ENCODE peak calls at places on chromosome 15, in eight cellular contexts. One of them, this sample, is unnamed.

GRCh38 chr15:70081612-70082011 is 16.1 kb downstream of the TLE3 start:
- DNase-seq in cardiac muscle cell: no peak
- DNase-seq in T-helper 2 cell: no peak
- DNase-seq in GM13977: no peak
- DNase-seq in cerebellar cortex: no peak
- DNase-seq in activated naive CD4-positive, alpha-beta T cell: no peak
- DNase-seq in AG04449: no peak
- DNase-seq in left cardiac atrium: no peak
- DNase-seq in this sample: no peak

GRCh38 chr15:95912280-95912625 is 418.2 kb upstream of the NR2F2 start:
- DNase-seq in cardiac muscle cell: no peak
- DNase-seq in T-helper 2 cell: no peak
- DNase-seq in GM13977: no peak
- DNase-seq in cerebellar cortex: no peak
- DNase-seq in activated naive CD4-positive, alpha-beta T cell: no peak
- DNase-seq in AG04449: no peak
- DNase-seq in left cardiac atrium: no peak
- DNase-seq in this sample: no peak

GRCh38 chr15:55514414-55514850 is 6.4 kb upstream of the DNAAF4 start:
- DNase-seq in cardiac muscle cell: no peak
- DNase-seq in T-helper 2 cell: no peak
- DNase-seq in GM13977: no peak
- DNase-seq in cerebellar cortex: no peak
- DNase-seq in activated naive CD4-positive, alpha-beta T cell: no peak
- DNase-seq in AG04449: no peak
- DNase-seq in left cardiac atrium: no peak
- DNase-seq in this sample: no peak

GRCh38 chr15:27017168-27017809 is 46.3 kb downstream of the GABRG3 start:
- DNase-seq in cardiac muscle cell: peak
- DNase-seq in T-helper 2 cell: peak
- DNase-seq in GM13977: peak
- DNase-seq in cerebellar cortex: peak
- DNase-seq in activated naive CD4-positive, alpha-beta T cell: no peak
- DNase-seq in AG04449: peak
- DNase-seq in left cardiac atrium: peak
- DNase-seq in this sample: no peak

GRCh38 chr15:84766461-84767005 is 18.1 kb downstream of the ZNF592 start:
- DNase-seq in cardiac muscle cell: no peak
- DNase-seq in T-helper 2 cell: no peak
- DNase-seq in GM13977: no peak
- DNase-seq in cerebellar cortex: no peak
- DNase-seq in activated naive CD4-positive, alpha-beta T cell: no peak
- DNase-seq in AG04449: no peak
- DNase-seq in left cardiac atrium: no peak
- DNase-seq in this sample: no peak

GRCh38 chr15:42118650-42119531 is 24.5 kb upstream of the PLA2G4D start:
- DNase-seq in cardiac muscle cell: peak
- DNase-seq in T-helper 2 cell: peak
- DNase-seq in GM13977: no peak
- DNase-seq in cerebellar cortex: no peak
- DNase-seq in activated naive CD4-positive, alpha-beta T cell: no peak
- DNase-seq in AG04449: no peak
- DNase-seq in left cardiac atrium: no peak
- DNase-seq in this sample: no peak

GRCh38 chr15:19973718-19974117 is 567.9 kb downstream of the GOLGA6L6 start:
- DNase-seq in cardiac muscle cell: no peak
- DNase-seq in T-helper 2 cell: no peak
- DNase-seq in GM13977: no peak
- DNase-seq in cerebellar cortex: no peak
- DNase-seq in activated naive CD4-positive, alpha-beta T cell: no peak
- DNase-seq in AG04449: no peak
- DNase-seq in left cardiac atrium: no peak
- DNase-seq in this sample: no peak

GRCh38 chr15:101207867-101208288 is 44.0 kb downstream of the CHSY1 start:
- DNase-seq in cardiac muscle cell: peak
- DNase-seq in T-helper 2 cell: no peak
- DNase-seq in GM13977: no peak
- DNase-seq in cerebellar cortex: no peak
- DNase-seq in activated naive CD4-positive, alpha-beta T cell: no peak
- DNase-seq in AG04449: no peak
- DNase-seq in left cardiac atrium: peak
- DNase-seq in this sample: no peak

GRCh38 chr15:75985966-75986365 is 26.3 kb downstream of the NRG4 start:
- DNase-seq in cardiac muscle cell: peak
- DNase-seq in T-helper 2 cell: peak
- DNase-seq in GM13977: no peak
- DNase-seq in cerebellar cortex: no peak
- DNase-seq in activated naive CD4-positive, alpha-beta T cell: no peak
- DNase-seq in AG04449: no peak
- DNase-seq in left cardiac atrium: no peak
- DNase-seq in this sample: no peak

GRCh38 chr15:68510558-68510957 is 68.2 kb upstream of the CORO2B start:
- DNase-seq in cardiac muscle cell: no peak
- DNase-seq in T-helper 2 cell: no peak
- DNase-seq in GM13977: no peak
- DNase-seq in cerebellar cortex: no peak
- DNase-seq in activated naive CD4-positive, alpha-beta T cell: no peak
- DNase-seq in AG04449: no peak
- DNase-seq in left cardiac atrium: no peak
- DNase-seq in this sample: no peak

GRCh38 chr15:32685576-32685975 is 32.2 kb upstream of the GREM1 start:
- DNase-seq in cardiac muscle cell: peak
- DNase-seq in T-helper 2 cell: no peak
- DNase-seq in GM13977: no peak
- DNase-seq in cerebellar cortex: no peak
- DNase-seq in activated naive CD4-positive, alpha-beta T cell: no peak
- DNase-seq in AG04449: no peak
- DNase-seq in left cardiac atrium: no peak
- DNase-seq in this sample: peak

GRCh38 chr15:62742409-62743171 is 300.0 kb upstream of the TPM1 start:
- DNase-seq in cardiac muscle cell: peak
- DNase-seq in T-helper 2 cell: peak
- DNase-seq in GM13977: peak
- DNase-seq in cerebellar cortex: peak
- DNase-seq in activated naive CD4-positive, alpha-beta T cell: peak
- DNase-seq in AG04449: peak
- DNase-seq in left cardiac atrium: peak
- DNase-seq in this sample: peak

GRCh38 chr15:42082832-42083604 is 11.3 kb downstream of the PLA2G4D start:
- DNase-seq in cardiac muscle cell: no peak
- DNase-seq in T-helper 2 cell: no peak
- DNase-seq in GM13977: no peak
- DNase-seq in cerebellar cortex: no peak
- DNase-seq in activated naive CD4-positive, alpha-beta T cell: no peak
- DNase-seq in AG04449: no peak
- DNase-seq in left cardiac atrium: no peak
- DNase-seq in this sample: no peak

GRCh38 chr15:85753261-85753660 is 41.5 kb downstream of the KLHL25 start:
- DNase-seq in cardiac muscle cell: no peak
- DNase-seq in T-helper 2 cell: no peak
- DNase-seq in GM13977: no peak
- DNase-seq in cerebellar cortex: no peak
- DNase-seq in activated naive CD4-positive, alpha-beta T cell: no peak
- DNase-seq in AG04449: no peak
- DNase-seq in left cardiac atrium: no peak
- DNase-seq in this sample: no peak

GRCh38 chr15:39207532-39208115 is 373.3 kb upstream of the THBS1 start:
- DNase-seq in cardiac muscle cell: no peak
- DNase-seq in T-helper 2 cell: no peak
- DNase-seq in GM13977: no peak
- DNase-seq in cerebellar cortex: no peak
- DNase-seq in activated naive CD4-positive, alpha-beta T cell: no peak
- DNase-seq in AG04449: no peak
- DNase-seq in left cardiac atrium: no peak
- DNase-seq in this sample: no peak

GRCh38 chr15:101600024-101600423 is 52.2 kb downstream of the TM2D3 start:
- DNase-seq in cardiac muscle cell: no peak
- DNase-seq in T-helper 2 cell: no peak
- DNase-seq in GM13977: no peak
- DNase-seq in cerebellar cortex: no peak
- DNase-seq in activated naive CD4-positive, alpha-beta T cell: no peak
- DNase-seq in AG04449: no peak
- DNase-seq in left cardiac atrium: no peak
- DNase-seq in this sample: no peak

GRCh38 chr15:72782993-72783562 is 480 bp downstream of the ADPGK start:
- DNase-seq in cardiac muscle cell: peak
- DNase-seq in T-helper 2 cell: peak
- DNase-seq in GM13977: peak
- DNase-seq in cerebellar cortex: peak
- DNase-seq in activated naive CD4-positive, alpha-beta T cell: no peak
- DNase-seq in AG04449: no peak
- DNase-seq in left cardiac atrium: peak
- DNase-seq in this sample: no peak

GRCh38 chr15:70243686-70244540 is 146.2 kb upstream of the TLE3 start:
- DNase-seq in cardiac muscle cell: no peak
- DNase-seq in T-helper 2 cell: no peak
- DNase-seq in GM13977: no peak
- DNase-seq in cerebellar cortex: peak
- DNase-seq in activated naive CD4-positive, alpha-beta T cell: no peak
- DNase-seq in AG04449: no peak
- DNase-seq in left cardiac atrium: no peak
- DNase-seq in this sample: no peak

GRCh38 chr15:28935316-28935715 is 49.5 kb downstream of the APBA2 start:
- DNase-seq in cardiac muscle cell: no peak
- DNase-seq in T-helper 2 cell: peak
- DNase-seq in GM13977: no peak
- DNase-seq in cerebellar cortex: no peak
- DNase-seq in activated naive CD4-positive, alpha-beta T cell: peak
- DNase-seq in AG04449: no peak
- DNase-seq in left cardiac atrium: no peak
- DNase-seq in this sample: no peak

GRCh38 chr15:40328176-40328575 is 4.7 kb downstream of the INAFM2 start:
- DNase-seq in cardiac muscle cell: peak
- DNase-seq in T-helper 2 cell: no peak
- DNase-seq in GM13977: no peak
- DNase-seq in cerebellar cortex: no peak
- DNase-seq in activated naive CD4-positive, alpha-beta T cell: no peak
- DNase-seq in AG04449: peak
- DNase-seq in left cardiac atrium: no peak
- DNase-seq in this sample: no peak

GRCh38 chr15:90165659-90166489 is 35.3 kb upstream of the SEMA4B start:
- DNase-seq in cardiac muscle cell: peak
- DNase-seq in T-helper 2 cell: no peak
- DNase-seq in GM13977: no peak
- DNase-seq in cerebellar cortex: no peak
- DNase-seq in activated naive CD4-positive, alpha-beta T cell: no peak
- DNase-seq in AG04449: peak
- DNase-seq in left cardiac atrium: peak
- DNase-seq in this sample: peak

GRCh38 chr15:75731248-75732100 is 18.8 kb upstream of the CSPG4 start:
- DNase-seq in cardiac muscle cell: peak
- DNase-seq in T-helper 2 cell: no peak
- DNase-seq in GM13977: no peak
- DNase-seq in cerebellar cortex: peak
- DNase-seq in activated naive CD4-positive, alpha-beta T cell: no peak
- DNase-seq in AG04449: no peak
- DNase-seq in left cardiac atrium: no peak
- DNase-seq in this sample: no peak

GRCh38 chr15:89414571-89414970 is 79.9 kb upstream of the POLG start:
- DNase-seq in cardiac muscle cell: no peak
- DNase-seq in T-helper 2 cell: no peak
- DNase-seq in GM13977: no peak
- DNase-seq in cerebellar cortex: no peak
- DNase-seq in activated naive CD4-positive, alpha-beta T cell: no peak
- DNase-seq in AG04449: no peak
- DNase-seq in left cardiac atrium: no peak
- DNase-seq in this sample: no peak

GRCh38 chr15:99466701-99467337 is 99.0 kb upstream of the MEF2A start:
- DNase-seq in cardiac muscle cell: peak
- DNase-seq in T-helper 2 cell: no peak
- DNase-seq in GM13977: no peak
- DNase-seq in cerebellar cortex: no peak
- DNase-seq in activated naive CD4-positive, alpha-beta T cell: no peak
- DNase-seq in AG04449: no peak
- DNase-seq in left cardiac atrium: no peak
- DNase-seq in this sample: no peak

GRCh38 chr15:61049934-61050333 is 179.2 kb downstream of the RORA start:
- DNase-seq in cardiac muscle cell: peak
- DNase-seq in T-helper 2 cell: no peak
- DNase-seq in GM13977: no peak
- DNase-seq in cerebellar cortex: no peak
- DNase-seq in activated naive CD4-positive, alpha-beta T cell: no peak
- DNase-seq in AG04449: no peak
- DNase-seq in left cardiac atrium: no peak
- DNase-seq in this sample: no peak

GRCh38 chr15:40234783-40235182 is 4.1 kb upstream of the PAK6 start:
- DNase-seq in cardiac muscle cell: no peak
- DNase-seq in T-helper 2 cell: no peak
- DNase-seq in GM13977: peak
- DNase-seq in cerebellar cortex: no peak
- DNase-seq in activated naive CD4-positive, alpha-beta T cell: no peak
- DNase-seq in AG04449: no peak
- DNase-seq in left cardiac atrium: no peak
- DNase-seq in this sample: no peak

GRCh38 chr15:101348643-101349496 is 53.8 kb upstream of the SNRPA1 start:
- DNase-seq in cardiac muscle cell: peak
- DNase-seq in T-helper 2 cell: no peak
- DNase-seq in GM13977: no peak
- DNase-seq in cerebellar cortex: no peak
- DNase-seq in activated naive CD4-positive, alpha-beta T cell: no peak
- DNase-seq in AG04449: no peak
- DNase-seq in left cardiac atrium: no peak
- DNase-seq in this sample: no peak

GRCh38 chr15:75171408-75171807 is 30.3 kb upstream of the C15orf39 start:
- DNase-seq in cardiac muscle cell: peak
- DNase-seq in T-helper 2 cell: peak
- DNase-seq in GM13977: no peak
- DNase-seq in cerebellar cortex: no peak
- DNase-seq in activated naive CD4-positive, alpha-beta T cell: no peak
- DNase-seq in AG04449: peak
- DNase-seq in left cardiac atrium: no peak
- DNase-seq in this sample: peak

GRCh38 chr15:89971592-89971997 is 29.5 kb upstream of the ZNF710 start:
- DNase-seq in cardiac muscle cell: peak
- DNase-seq in T-helper 2 cell: peak
- DNase-seq in GM13977: peak
- DNase-seq in cerebellar cortex: peak
- DNase-seq in activated naive CD4-positive, alpha-beta T cell: peak
- DNase-seq in AG04449: peak
- DNase-seq in left cardiac atrium: peak
- DNase-seq in this sample: peak

GRCh38 chr15:89326316-89326715 is 8.3 kb downstream of the POLG start:
- DNase-seq in cardiac muscle cell: no peak
- DNase-seq in T-helper 2 cell: no peak
- DNase-seq in GM13977: no peak
- DNase-seq in cerebellar cortex: no peak
- DNase-seq in activated naive CD4-positive, alpha-beta T cell: no peak
- DNase-seq in AG04449: no peak
- DNase-seq in left cardiac atrium: no peak
- DNase-seq in this sample: no peak

GRCh38 chr15:40349163-40349562 is 1.7 kb upstream of the PHGR1 start:
- DNase-seq in cardiac muscle cell: no peak
- DNase-seq in T-helper 2 cell: no peak
- DNase-seq in GM13977: no peak
- DNase-seq in cerebellar cortex: no peak
- DNase-seq in activated naive CD4-positive, alpha-beta T cell: no peak
- DNase-seq in AG04449: no peak
- DNase-seq in left cardiac atrium: no peak
- DNase-seq in this sample: no peak

GRCh38 chr15:38609097-38609738 is 44.6 kb upstream of the RASGRP1 start:
- DNase-seq in cardiac muscle cell: no peak
- DNase-seq in T-helper 2 cell: peak
- DNase-seq in GM13977: no peak
- DNase-seq in cerebellar cortex: no peak
- DNase-seq in activated naive CD4-positive, alpha-beta T cell: no peak
- DNase-seq in AG04449: no peak
- DNase-seq in left cardiac atrium: no peak
- DNase-seq in this sample: no peak

This sample was measured in GM04503.